ENCODE peak calls at places on chromosomes 1 and 21, in nine cellular contexts. One of them, this sample, is unnamed.

GRCh38 chr1:227944931-227945890 is 2.5 kb downstream of the WNT9A start:
- DNase-seq in cardiac fibroblast: no peak
- DNase-seq in stimulated activated CD4-positive, alpha-beta T cell treated with anti-CD3 and anti-CD28 coated beads, Interleukin-15, amount 100 ng/mL, for 24 hours: peak
- DNase-seq in NCI-H748 treated with DMSO at 0.1 percent for 48 hours: no peak
- DNase-seq in left ventricle myocardium superior: peak
- DNase-seq in fibroblast of the aortic adventitia: no peak
- DNase-seq in T-helper 1 cell: no peak
- DNase-seq in occipital lobe: no peak
- DNase-seq in Peyer's patch: peak
- DNase-seq in this sample: no peak

GRCh38 chr21:15692711-15693110 is 37.1 kb upstream of the USP25 start:
- DNase-seq in occipital lobe: no peak
- DNase-seq in NCI-H748 treated with DMSO at 0.1 percent for 48 hours: no peak
- DNase-seq in fibroblast of the aortic adventitia: no peak
- DNase-seq in stimulated activated CD4-positive, alpha-beta T cell treated with anti-CD3 and anti-CD28 coated beads, Interleukin-15, amount 100 ng/mL, for 24 hours: no peak
- DNase-seq in left ventricle myocardium superior: no peak
- DNase-seq in Peyer's patch: no peak
- DNase-seq in T-helper 1 cell: no peak
- DNase-seq in cardiac fibroblast: no peak
- DNase-seq in this sample: no peak

GRCh38 chr1:25996966-25997758 is 701 bp downstream of the PAFAH2 start:
- DNase-seq in fibroblast of the aortic adventitia: peak
- DNase-seq in occipital lobe: no peak
- DNase-seq in T-helper 1 cell: no peak
- DNase-seq in left ventricle myocardium superior: no peak
- DNase-seq in NCI-H748 treated with DMSO at 0.1 percent for 48 hours: no peak
- DNase-seq in Peyer's patch: peak
- DNase-seq in stimulated activated CD4-positive, alpha-beta T cell treated with anti-CD3 and anti-CD28 coated beads, Interleukin-15, amount 100 ng/mL, for 24 hours: no peak
- DNase-seq in cardiac fibroblast: peak
- DNase-seq in this sample: no peak

GRCh38 chr1:154940880-154941228 is 4.3 kb upstream of the PMVK start:
- DNase-seq in Peyer's patch: no peak
- DNase-seq in T-helper 1 cell: no peak
- DNase-seq in left ventricle myocardium superior: no peak
- DNase-seq in stimulated activated CD4-positive, alpha-beta T cell treated with anti-CD3 and anti-CD28 coated beads, Interleukin-15, amount 100 ng/mL, for 24 hours: no peak
- DNase-seq in occipital lobe: no peak
- DNase-seq in fibroblast of the aortic adventitia: no peak
- DNase-seq in NCI-H748 treated with DMSO at 0.1 percent for 48 hours: no peak
- DNase-seq in cardiac fibroblast: no peak
- DNase-seq in this sample: no peak

GRCh38 chr1:208208132-208208487 is 36.1 kb downstream of the PLXNA2 start:
- DNase-seq in NCI-H748 treated with DMSO at 0.1 percent for 48 hours: no peak
- DNase-seq in Peyer's patch: no peak
- DNase-seq in fibroblast of the aortic adventitia: no peak
- DNase-seq in left ventricle myocardium superior: no peak
- DNase-seq in cardiac fibroblast: no peak
- DNase-seq in T-helper 1 cell: no peak
- DNase-seq in stimulated activated CD4-positive, alpha-beta T cell treated with anti-CD3 and anti-CD28 coated beads, Interleukin-15, amount 100 ng/mL, for 24 hours: no peak
- DNase-seq in occipital lobe: no peak
- DNase-seq in this sample: no peak

GRCh38 chr1:53545663-53546408 is 86.6 kb downstream of the DMRTB1 start:
- DNase-seq in Peyer's patch: peak
- DNase-seq in fibroblast of the aortic adventitia: no peak
- DNase-seq in stimulated activated CD4-positive, alpha-beta T cell treated with anti-CD3 and anti-CD28 coated beads, Interleukin-15, amount 100 ng/mL, for 24 hours: no peak
- DNase-seq in T-helper 1 cell: no peak
- DNase-seq in cardiac fibroblast: no peak
- DNase-seq in occipital lobe: no peak
- DNase-seq in left ventricle myocardium superior: peak
- DNase-seq in NCI-H748 treated with DMSO at 0.1 percent for 48 hours: no peak
- DNase-seq in this sample: peak

GRCh38 chr21:41663805-41664788 is 102.8 kb downstream of the RIPK4 start:
- DNase-seq in Peyer's patch: peak
- DNase-seq in T-helper 1 cell: no peak
- DNase-seq in fibroblast of the aortic adventitia: no peak
- DNase-seq in stimulated activated CD4-positive, alpha-beta T cell treated with anti-CD3 and anti-CD28 coated beads, Interleukin-15, amount 100 ng/mL, for 24 hours: no peak
- DNase-seq in cardiac fibroblast: no peak
- DNase-seq in left ventricle myocardium superior: no peak
- DNase-seq in occipital lobe: no peak
- DNase-seq in NCI-H748 treated with DMSO at 0.1 percent for 48 hours: no peak
- DNase-seq in this sample: no peak

GRCh38 chr1:227131193-227131592 is 187.1 kb downstream of the CDC42BPA start:
- DNase-seq in occipital lobe: no peak
- DNase-seq in Peyer's patch: no peak
- DNase-seq in cardiac fibroblast: peak
- DNase-seq in stimulated activated CD4-positive, alpha-beta T cell treated with anti-CD3 and anti-CD28 coated beads, Interleukin-15, amount 100 ng/mL, for 24 hours: no peak
- DNase-seq in T-helper 1 cell: no peak
- DNase-seq in left ventricle myocardium superior: no peak
- DNase-seq in NCI-H748 treated with DMSO at 0.1 percent for 48 hours: no peak
- DNase-seq in fibroblast of the aortic adventitia: peak
- DNase-seq in this sample: no peak

GRCh38 chr21:36155603-36156338 is 853 bp upstream of the DOP1B start:
- DNase-seq in Peyer's patch: peak
- DNase-seq in fibroblast of the aortic adventitia: no peak
- DNase-seq in NCI-H748 treated with DMSO at 0.1 percent for 48 hours: no peak
- DNase-seq in left ventricle myocardium superior: peak
- DNase-seq in T-helper 1 cell: no peak
- DNase-seq in stimulated activated CD4-positive, alpha-beta T cell treated with anti-CD3 and anti-CD28 coated beads, Interleukin-15, amount 100 ng/mL, for 24 hours: no peak
- DNase-seq in occipital lobe: no peak
- DNase-seq in cardiac fibroblast: no peak
- DNase-seq in this sample: no peak

GRCh38 chr1:212497553-212497952 is 64.8 kb downstream of the NENF start:
- DNase-seq in T-helper 1 cell: no peak
- DNase-seq in occipital lobe: no peak
- DNase-seq in Peyer's patch: no peak
- DNase-seq in cardiac fibroblast: no peak
- DNase-seq in NCI-H748 treated with DMSO at 0.1 percent for 48 hours: no peak
- DNase-seq in stimulated activated CD4-positive, alpha-beta T cell treated with anti-CD3 and anti-CD28 coated beads, Interleukin-15, amount 100 ng/mL, for 24 hours: no peak
- DNase-seq in fibroblast of the aortic adventitia: no peak
- DNase-seq in left ventricle myocardium superior: no peak
- DNase-seq in this sample: no peak

GRCh38 chr1:195637474-195637873 is 970.8 kb downstream of the KCNT2 start:
- DNase-seq in NCI-H748 treated with DMSO at 0.1 percent for 48 hours: no peak
- DNase-seq in stimulated activated CD4-positive, alpha-beta T cell treated with anti-CD3 and anti-CD28 coated beads, Interleukin-15, amount 100 ng/mL, for 24 hours: no peak
- DNase-seq in occipital lobe: no peak
- DNase-seq in cardiac fibroblast: no peak
- DNase-seq in left ventricle myocardium superior: no peak
- DNase-seq in T-helper 1 cell: no peak
- DNase-seq in Peyer's patch: no peak
- DNase-seq in fibroblast of the aortic adventitia: no peak
- DNase-seq in this sample: no peak

GRCh38 chr1:39735731-39736130 is 3.0 kb upstream of the PPIE start:
- DNase-seq in fibroblast of the aortic adventitia: no peak
- DNase-seq in Peyer's patch: no peak
- DNase-seq in cardiac fibroblast: no peak
- DNase-seq in stimulated activated CD4-positive, alpha-beta T cell treated with anti-CD3 and anti-CD28 coated beads, Interleukin-15, amount 100 ng/mL, for 24 hours: no peak
- DNase-seq in NCI-H748 treated with DMSO at 0.1 percent for 48 hours: no peak
- DNase-seq in left ventricle myocardium superior: no peak
- DNase-seq in T-helper 1 cell: no peak
- DNase-seq in occipital lobe: no peak
- DNase-seq in this sample: no peak

GRCh38 chr1:227560814-227561213 is 2.5 kb upstream of the ZNF678 start:
- DNase-seq in T-helper 1 cell: no peak
- DNase-seq in fibroblast of the aortic adventitia: no peak
- DNase-seq in Peyer's patch: no peak
- DNase-seq in NCI-H748 treated with DMSO at 0.1 percent for 48 hours: no peak
- DNase-seq in cardiac fibroblast: no peak
- DNase-seq in stimulated activated CD4-positive, alpha-beta T cell treated with anti-CD3 and anti-CD28 coated beads, Interleukin-15, amount 100 ng/mL, for 24 hours: no peak
- DNase-seq in occipital lobe: no peak
- DNase-seq in left ventricle myocardium superior: peak
- DNase-seq in this sample: no peak

GRCh38 chr1:94081566-94082344 is 39.2 kb downstream of the ABCA4 start:
- DNase-seq in cardiac fibroblast: peak
- DNase-seq in Peyer's patch: no peak
- DNase-seq in T-helper 1 cell: no peak
- DNase-seq in fibroblast of the aortic adventitia: peak
- DNase-seq in left ventricle myocardium superior: no peak
- DNase-seq in occipital lobe: no peak
- DNase-seq in NCI-H748 treated with DMSO at 0.1 percent for 48 hours: no peak
- DNase-seq in stimulated activated CD4-positive, alpha-beta T cell treated with anti-CD3 and anti-CD28 coated beads, Interleukin-15, amount 100 ng/mL, for 24 hours: no peak
- DNase-seq in this sample: no peak

GRCh38 chr21:32448803-32449594 is 36.5 kb downstream of the EVA1C start:
- DNase-seq in T-helper 1 cell: no peak
- DNase-seq in left ventricle myocardium superior: no peak
- DNase-seq in cardiac fibroblast: peak
- DNase-seq in stimulated activated CD4-positive, alpha-beta T cell treated with anti-CD3 and anti-CD28 coated beads, Interleukin-15, amount 100 ng/mL, for 24 hours: no peak
- DNase-seq in occipital lobe: no peak
- DNase-seq in Peyer's patch: no peak
- DNase-seq in NCI-H748 treated with DMSO at 0.1 percent for 48 hours: no peak
- DNase-seq in fibroblast of the aortic adventitia: peak
- DNase-seq in this sample: no peak

GRCh38 chr1:114676115-114676514 is 6.3 kb upstream of the DENND2C start:
- DNase-seq in fibroblast of the aortic adventitia: no peak
- DNase-seq in Peyer's patch: no peak
- DNase-seq in stimulated activated CD4-positive, alpha-beta T cell treated with anti-CD3 and anti-CD28 coated beads, Interleukin-15, amount 100 ng/mL, for 24 hours: no peak
- DNase-seq in cardiac fibroblast: no peak
- DNase-seq in occipital lobe: no peak
- DNase-seq in left ventricle myocardium superior: no peak
- DNase-seq in T-helper 1 cell: no peak
- DNase-seq in NCI-H748 treated with DMSO at 0.1 percent for 48 hours: no peak
- DNase-seq in this sample: no peak

GRCh38 chr1:40423951-40424618 is 26.2 kb upstream of the ZFP69B start:
- DNase-seq in NCI-H748 treated with DMSO at 0.1 percent for 48 hours: no peak
- DNase-seq in occipital lobe: no peak
- DNase-seq in left ventricle myocardium superior: no peak
- DNase-seq in stimulated activated CD4-positive, alpha-beta T cell treated with anti-CD3 and anti-CD28 coated beads, Interleukin-15, amount 100 ng/mL, for 24 hours: no peak
- DNase-seq in cardiac fibroblast: no peak
- DNase-seq in fibroblast of the aortic adventitia: no peak
- DNase-seq in T-helper 1 cell: no peak
- DNase-seq in Peyer's patch: no peak
- DNase-seq in this sample: no peak

GRCh38 chr1:228210076-228210651 is 2.3 kb downstream of the OBSCN start:
- DNase-seq in stimulated activated CD4-positive, alpha-beta T cell treated with anti-CD3 and anti-CD28 coated beads, Interleukin-15, amount 100 ng/mL, for 24 hours: no peak
- DNase-seq in cardiac fibroblast: no peak
- DNase-seq in T-helper 1 cell: no peak
- DNase-seq in Peyer's patch: no peak
- DNase-seq in occipital lobe: no peak
- DNase-seq in left ventricle myocardium superior: peak
- DNase-seq in NCI-H748 treated with DMSO at 0.1 percent for 48 hours: no peak
- DNase-seq in fibroblast of the aortic adventitia: no peak
- DNase-seq in this sample: peak

GRCh38 chr1:149917590-149918144 is at the start of gene SV2A:
- DNase-seq in T-helper 1 cell: peak
- DNase-seq in stimulated activated CD4-positive, alpha-beta T cell treated with anti-CD3 and anti-CD28 coated beads, Interleukin-15, amount 100 ng/mL, for 24 hours: peak
- DNase-seq in fibroblast of the aortic adventitia: peak
- DNase-seq in NCI-H748 treated with DMSO at 0.1 percent for 48 hours: peak
- DNase-seq in cardiac fibroblast: peak
- DNase-seq in occipital lobe: peak
- DNase-seq in left ventricle myocardium superior: peak
- DNase-seq in Peyer's patch: no peak
- DNase-seq in this sample: peak

GRCh38 chr21:38282921-38283320 is 26.1 kb downstream of the KCNJ15 start:
- DNase-seq in occipital lobe: no peak
- DNase-seq in fibroblast of the aortic adventitia: peak
- DNase-seq in T-helper 1 cell: no peak
- DNase-seq in cardiac fibroblast: peak
- DNase-seq in NCI-H748 treated with DMSO at 0.1 percent for 48 hours: no peak
- DNase-seq in stimulated activated CD4-positive, alpha-beta T cell treated with anti-CD3 and anti-CD28 coated beads, Interleukin-15, amount 100 ng/mL, for 24 hours: no peak
- DNase-seq in Peyer's patch: no peak
- DNase-seq in left ventricle myocardium superior: no peak
- DNase-seq in this sample: no peak

GRCh38 chr1:228277491-228278431 is 69.9 kb downstream of the OBSCN start:
- DNase-seq in stimulated activated CD4-positive, alpha-beta T cell treated with anti-CD3 and anti-CD28 coated beads, Interleukin-15, amount 100 ng/mL, for 24 hours: no peak
- DNase-seq in fibroblast of the aortic adventitia: no peak
- DNase-seq in occipital lobe: no peak
- DNase-seq in T-helper 1 cell: no peak
- DNase-seq in NCI-H748 treated with DMSO at 0.1 percent for 48 hours: no peak
- DNase-seq in Peyer's patch: peak
- DNase-seq in left ventricle myocardium superior: peak
- DNase-seq in cardiac fibroblast: no peak
- DNase-seq in this sample: no peak

GRCh38 chr21:41970751-41971653 is 17.2 kb upstream of the C2CD2 start:
- DNase-seq in stimulated activated CD4-positive, alpha-beta T cell treated with anti-CD3 and anti-CD28 coated beads, Interleukin-15, amount 100 ng/mL, for 24 hours: no peak
- DNase-seq in Peyer's patch: peak
- DNase-seq in occipital lobe: no peak
- DNase-seq in T-helper 1 cell: no peak
- DNase-seq in left ventricle myocardium superior: no peak
- DNase-seq in NCI-H748 treated with DMSO at 0.1 percent for 48 hours: no peak
- DNase-seq in fibroblast of the aortic adventitia: no peak
- DNase-seq in cardiac fibroblast: no peak
- DNase-seq in this sample: no peak

GRCh38 chr1:209895709-209896108 is 42.3 kb upstream of the SYT14 start:
- DNase-seq in NCI-H748 treated with DMSO at 0.1 percent for 48 hours: no peak
- DNase-seq in fibroblast of the aortic adventitia: peak
- DNase-seq in occipital lobe: no peak
- DNase-seq in Peyer's patch: no peak
- DNase-seq in cardiac fibroblast: peak
- DNase-seq in T-helper 1 cell: no peak
- DNase-seq in stimulated activated CD4-positive, alpha-beta T cell treated with anti-CD3 and anti-CD28 coated beads, Interleukin-15, amount 100 ng/mL, for 24 hours: peak
- DNase-seq in left ventricle myocardium superior: no peak
- DNase-seq in this sample: no peak

GRCh38 chr1:111990878-111991760 is 1.7 kb upstream of the KCND3 start:
- DNase-seq in left ventricle myocardium superior: peak
- DNase-seq in NCI-H748 treated with DMSO at 0.1 percent for 48 hours: peak
- DNase-seq in fibroblast of the aortic adventitia: peak
- DNase-seq in cardiac fibroblast: peak
- DNase-seq in stimulated activated CD4-positive, alpha-beta T cell treated with anti-CD3 and anti-CD28 coated beads, Interleukin-15, amount 100 ng/mL, for 24 hours: peak
- DNase-seq in Peyer's patch: peak
- DNase-seq in occipital lobe: peak
- DNase-seq in T-helper 1 cell: no peak
- DNase-seq in this sample: peak

GRCh38 chr1:110798691-110799256 is 74.2 kb upstream of the CD53 start:
- DNase-seq in NCI-H748 treated with DMSO at 0.1 percent for 48 hours: no peak
- DNase-seq in fibroblast of the aortic adventitia: no peak
- DNase-seq in left ventricle myocardium superior: no peak
- DNase-seq in T-helper 1 cell: no peak
- DNase-seq in stimulated activated CD4-positive, alpha-beta T cell treated with anti-CD3 and anti-CD28 coated beads, Interleukin-15, amount 100 ng/mL, for 24 hours: no peak
- DNase-seq in Peyer's patch: no peak
- DNase-seq in cardiac fibroblast: no peak
- DNase-seq in occipital lobe: no peak
- DNase-seq in this sample: peak

GRCh38 chr1:171403396-171403795 is 81.9 kb upstream of the PRRC2C start:
- DNase-seq in T-helper 1 cell: no peak
- DNase-seq in NCI-H748 treated with DMSO at 0.1 percent for 48 hours: no peak
- DNase-seq in cardiac fibroblast: peak
- DNase-seq in left ventricle myocardium superior: no peak
- DNase-seq in Peyer's patch: no peak
- DNase-seq in occipital lobe: no peak
- DNase-seq in stimulated activated CD4-positive, alpha-beta T cell treated with anti-CD3 and anti-CD28 coated beads, Interleukin-15, amount 100 ng/mL, for 24 hours: no peak
- DNase-seq in fibroblast of the aortic adventitia: peak
- DNase-seq in this sample: no peak

GRCh38 chr1:6358757-6359567 is 34.6 kb downstream of the ACOT7 start:
- DNase-seq in occipital lobe: peak
- DNase-seq in T-helper 1 cell: peak
- DNase-seq in Peyer's patch: peak
- DNase-seq in stimulated activated CD4-positive, alpha-beta T cell treated with anti-CD3 and anti-CD28 coated beads, Interleukin-15, amount 100 ng/mL, for 24 hours: peak
- DNase-seq in NCI-H748 treated with DMSO at 0.1 percent for 48 hours: no peak
- DNase-seq in left ventricle myocardium superior: no peak
- DNase-seq in fibroblast of the aortic adventitia: peak
- DNase-seq in cardiac fibroblast: peak
- DNase-seq in this sample: no peak

GRCh38 chr1:116336250-116336649 is 36.8 kb upstream of the ATP1A1 start:
- DNase-seq in fibroblast of the aortic adventitia: no peak
- DNase-seq in NCI-H748 treated with DMSO at 0.1 percent for 48 hours: no peak
- DNase-seq in Peyer's patch: no peak
- DNase-seq in T-helper 1 cell: no peak
- DNase-seq in occipital lobe: no peak
- DNase-seq in cardiac fibroblast: no peak
- DNase-seq in left ventricle myocardium superior: no peak
- DNase-seq in stimulated activated CD4-positive, alpha-beta T cell treated with anti-CD3 and anti-CD28 coated beads, Interleukin-15, amount 100 ng/mL, for 24 hours: no peak
- DNase-seq in this sample: no peak

GRCh38 chr21:28858424-28858823 is 134.3 kb downstream of the LTN1 start:
- DNase-seq in stimulated activated CD4-positive, alpha-beta T cell treated with anti-CD3 and anti-CD28 coated beads, Interleukin-15, amount 100 ng/mL, for 24 hours: no peak
- DNase-seq in fibroblast of the aortic adventitia: no peak
- DNase-seq in occipital lobe: no peak
- DNase-seq in T-helper 1 cell: no peak
- DNase-seq in left ventricle myocardium superior: no peak
- DNase-seq in cardiac fibroblast: no peak
- DNase-seq in NCI-H748 treated with DMSO at 0.1 percent for 48 hours: no peak
- DNase-seq in Peyer's patch: no peak
- DNase-seq in this sample: no peak

GRCh38 chr1:54978528-54979326 is 1.7 kb upstream of the TMEM61 start:
- DNase-seq in left ventricle myocardium superior: no peak
- DNase-seq in fibroblast of the aortic adventitia: no peak
- DNase-seq in occipital lobe: no peak
- DNase-seq in Peyer's patch: no peak
- DNase-seq in stimulated activated CD4-positive, alpha-beta T cell treated with anti-CD3 and anti-CD28 coated beads, Interleukin-15, amount 100 ng/mL, for 24 hours: no peak
- DNase-seq in NCI-H748 treated with DMSO at 0.1 percent for 48 hours: no peak
- DNase-seq in cardiac fibroblast: no peak
- DNase-seq in T-helper 1 cell: no peak
- DNase-seq in this sample: no peak

GRCh38 chr1:183571678-183572268 is 18.5 kb downstream of the NCF2 start:
- DNase-seq in occipital lobe: no peak
- DNase-seq in left ventricle myocardium superior: no peak
- DNase-seq in T-helper 1 cell: no peak
- DNase-seq in stimulated activated CD4-positive, alpha-beta T cell treated with anti-CD3 and anti-CD28 coated beads, Interleukin-15, amount 100 ng/mL, for 24 hours: no peak
- DNase-seq in fibroblast of the aortic adventitia: peak
- DNase-seq in Peyer's patch: no peak
- DNase-seq in cardiac fibroblast: no peak
- DNase-seq in NCI-H748 treated with DMSO at 0.1 percent for 48 hours: no peak
- DNase-seq in this sample: no peak

This sample was measured in WERI-Rb-1.